ENCODE peak calls at places on chromosomes 6 and 20, in seven cellular contexts. S is H1, Y is HCT116, L is K562, T is HepG2, Z is GM12878, M is SK-N-SH. V is an unnamed sample.

GRCh38 chr6:42407379-42407778 is 44.3 kb downstream of the TRERF1 start:
- DNase-seq in Z (no peak), T (no peak), M (no peak), Y (no peak), S (no peak), L (peak), V (no peak)

GRCh38 chr6:40953486-40953885 is 85.5 kb downstream of the UNC5CL start:
- DNase-seq in T (no peak), Y (no peak), S (no peak), L (no peak), Z (no peak), M (peak), V (no peak)

GRCh38 chr6:111792914-111793700 is 80.1 kb downstream of the FYN start:
- DNase-seq in M (no peak), T (peak), L (no peak), Z (no peak), S (no peak), Y (no peak), V (no peak)

GRCh38 chr20:20371133-20371532 is 3.2 kb downstream of the INSM1 start:
- DNase-seq in Y (no peak), S (no peak), Z (no peak), T (no peak), M (no peak), L (no peak), V (no peak)

GRCh38 chr6:121959501-121959900 is 440.0 kb upstream of the HSF2 start:
- DNase-seq in L (no peak), Y (no peak), T (no peak), S (no peak), M (no peak), Z (no peak), V (no peak)

GRCh38 chr6:158040051-158040803 is 58.6 kb downstream of the SYNJ2 start:
- DNase-seq in L (peak), S (no peak), Y (peak), M (peak), T (peak), Z (peak), V (no peak)

GRCh38 chr6:43698584-43699349 is 11.2 kb upstream of the MRPS18A start:
- DNase-seq in M (no peak), Z (no peak), S (no peak), L (no peak), Y (no peak), T (no peak), V (no peak)

GRCh38 chr20:16904751-16905150 is 156.6 kb downstream of the OTOR start:
- DNase-seq in S (no peak), T (no peak), Z (no peak), Y (no peak), M (no peak), L (no peak), V (no peak)

GRCh38 chr6:170605860-170606259 is 21.4 kb upstream of the PDCD2 start:
- DNase-seq in L (peak), Y (no peak), M (no peak), Z (no peak), T (no peak), S (no peak), V (no peak)

GRCh38 chr6:26336355-26337198 is 28.4 kb upstream of the BTN3A2 start:
- DNase-seq in M (no peak), Z (no peak), Y (no peak), T (no peak), L (peak), S (no peak), V (no peak)

GRCh38 chr20:17650301-17650761 is 31.7 kb downstream of the RRBP1 start:
- DNase-seq in Z (no peak), Y (no peak), L (no peak), T (no peak), S (no peak), M (no peak), V (no peak)

GRCh38 chr6:10719386-10720228 is 3.3 kb upstream of the TMEM14C start:
- DNase-seq in Y (no peak), M (peak), Z (no peak), S (no peak), L (no peak), T (peak), V (no peak)

GRCh38 chr20:31593221-31594001 is 11.7 kb upstream of the ID1 start:
- DNase-seq in T (peak), M (no peak), S (no peak), Z (no peak), Y (peak), L (peak), V (no peak)

GRCh38 chr6:18148304-18149025 is 6.4 kb downstream of the TPMT start:
- DNase-seq in S (no peak), Y (peak), Z (no peak), T (no peak), L (peak), M (no peak), V (no peak)

GRCh38 chr6:47654255-47654654 is 44.1 kb upstream of the ADGRF4 start:
- DNase-seq in M (no peak), L (no peak), Z (no peak), T (no peak), S (no peak), Y (no peak), V (no peak)

GRCh38 chr6:44034931-44035345 is 92.3 kb downstream of the MRPL14 start:
- DNase-seq in L (no peak), T (no peak), Y (no peak), M (no peak), S (no peak), Z (no peak), V (no peak)

GRCh38 chr6:112911949-112912348 is 564.8 kb downstream of the RFPL4B start:
- DNase-seq in L (no peak), Y (no peak), M (no peak), S (no peak), T (no peak), Z (no peak), V (no peak)

GRCh38 chr6:142254513-142254912 is 47.3 kb upstream of the ADGRG6 start:
- DNase-seq in M (no peak), T (no peak), Y (no peak), Z (no peak), L (no peak), S (no peak), V (no peak)

GRCh38 chr20:38724603-38725457 is 544 bp downstream of the SLC32A1 start:
- DNase-seq in Y (no peak), M (peak), Z (no peak), S (no peak), L (no peak), T (no peak), V (no peak)

GRCh38 chr6:20919677-20920385 is 385.6 kb downstream of the CDKAL1 start:
- DNase-seq in L (no peak), M (no peak), Y (no peak), Z (peak), T (no peak), S (no peak), V (no peak)

GRCh38 chr6:96394727-96395126 is 126.9 kb upstream of the UFL1 start:
- DNase-seq in T (peak), Z (no peak), M (peak), L (no peak), Y (peak), S (no peak), V (peak)
- TF ChIP-seq JUND in T (no peak), Z (no peak), M (no peak), L (no peak), Y (no peak), S (no peak), V (no peak)

DNA sequence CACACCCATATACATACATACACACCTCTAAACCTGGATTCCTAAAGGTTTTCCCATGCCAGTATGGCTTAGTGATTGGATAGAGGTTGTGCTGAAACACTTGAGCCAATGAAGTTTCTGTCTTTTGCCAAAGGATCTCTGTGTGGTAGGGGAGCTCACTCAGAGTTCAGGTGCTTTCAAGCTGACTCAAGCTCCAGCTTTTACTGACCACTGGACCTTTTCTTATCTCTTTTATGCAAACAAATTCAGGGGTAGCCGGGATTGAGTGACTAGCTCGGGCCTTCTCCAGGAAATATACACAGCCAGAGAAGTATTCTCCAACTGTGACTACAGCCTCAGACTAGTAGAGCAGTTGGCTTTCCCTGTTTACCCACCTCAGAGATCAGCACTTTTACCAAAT is 21.5 kb upstream of the DSE start:
- DNase-seq in Y (no peak), L (no peak), T (no peak), M (no peak), S (no peak), Z (no peak), V (no peak)
- TF ChIP-seq JUND in Y (no peak), L (no peak), T (no peak), M (no peak), S (no peak), Z (no peak), V (no peak)

DNA sequence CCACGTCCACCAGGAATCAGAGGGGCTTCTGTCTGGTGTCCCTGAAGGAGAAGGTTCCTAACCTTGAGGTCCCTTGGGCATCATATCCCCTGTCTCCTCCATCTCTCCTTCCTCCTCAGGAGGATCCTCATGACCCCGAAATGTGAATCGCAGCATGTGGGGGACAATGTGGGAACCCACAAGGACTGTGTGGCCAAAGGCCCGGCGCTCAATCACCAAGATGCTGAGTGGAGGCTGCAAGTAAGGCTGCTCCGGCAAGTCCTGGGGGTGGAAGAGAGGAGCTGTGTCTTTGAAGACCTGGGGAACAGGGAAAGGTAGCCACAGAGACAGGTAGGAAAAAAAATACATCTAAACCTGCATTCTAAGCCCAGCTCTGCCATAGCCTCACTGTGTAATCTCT is 36.4 kb upstream of the SPAG4 start:
- DNase-seq in Y (no peak), S (no peak), T (no peak), Z (no peak), M (no peak), L (no peak), V (no peak)
- TF ChIP-seq JUND in Y (no peak), S (no peak), T (no peak), Z (no peak), M (no peak), L (no peak), V (no peak)

DNA sequence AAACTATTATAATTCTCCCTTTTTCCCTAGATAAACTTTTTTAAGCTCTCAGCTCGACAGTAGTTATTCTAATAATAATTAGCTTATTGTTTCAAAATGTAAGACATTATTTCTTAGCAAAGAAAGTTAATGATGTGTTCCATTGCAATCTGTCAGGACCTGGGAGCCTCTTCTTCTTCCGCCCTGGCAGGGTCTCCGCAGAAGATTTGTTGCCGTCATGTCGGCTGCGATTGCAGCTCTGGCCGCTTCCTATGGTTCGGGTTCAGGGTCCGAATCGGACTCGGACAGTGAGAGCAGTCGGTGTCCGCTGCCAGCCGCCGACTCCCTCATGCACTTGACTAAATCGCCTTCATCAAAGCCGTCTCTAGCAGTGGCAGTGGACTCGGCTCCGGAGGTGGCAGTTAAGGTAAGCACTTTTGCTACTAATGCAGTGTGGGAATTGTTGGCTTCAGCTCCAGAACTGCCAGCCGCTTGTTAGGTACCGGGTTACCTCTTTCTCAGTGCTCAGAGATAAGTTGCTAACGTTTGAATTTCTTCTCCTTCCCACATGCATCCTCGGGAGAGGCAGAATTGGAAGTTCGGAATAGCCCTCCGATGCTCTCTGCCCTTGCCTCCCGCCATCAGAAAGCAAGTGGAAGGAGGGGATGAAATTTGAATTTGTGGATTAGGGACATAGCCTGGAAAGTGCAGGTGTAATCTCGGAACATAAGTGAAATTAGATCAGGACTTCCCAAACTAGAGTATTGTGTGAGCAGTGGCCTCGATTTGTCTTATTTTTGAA is at the start of gene CDC40:
- DNase-seq in Y (no peak), M (peak), S (no peak), Z (no peak), L (peak), T (peak), V (no peak)
- TF ChIP-seq JUND in Y (no peak), M (no peak), S (no peak), Z (no peak), L (no peak), T (peak), V (no peak)

GRCh38 chr6:118372413-118372812 is 175.7 kb upstream of the PLN start:
- DNase-seq in M (peak), Z (no peak), S (no peak), L (no peak), T (no peak), Y (no peak), V (no peak)

GRCh38 chr6:118377711-118378414 is 170.2 kb upstream of the PLN start:
- DNase-seq in T (no peak), Z (no peak), S (no peak), L (no peak), Y (no peak), M (no peak), V (no peak)

GRCh38 chr6:118370722-118371121 is 177.4 kb upstream of the PLN start:
- DNase-seq in L (no peak), M (no peak), Y (no peak), T (no peak), Z (no peak), S (no peak), V (no peak)

GRCh38 chr6:118371955-118372354 is 176.1 kb upstream of the PLN start:
- DNase-seq in Z (no peak), S (no peak), T (no peak), Y (no peak), M (no peak), L (no peak), V (no peak)
- TF ChIP-seq JUND in Z (no peak), S (no peak), T (no peak), Y (no peak), M (no peak), L (no peak), V (no peak)

DNA sequence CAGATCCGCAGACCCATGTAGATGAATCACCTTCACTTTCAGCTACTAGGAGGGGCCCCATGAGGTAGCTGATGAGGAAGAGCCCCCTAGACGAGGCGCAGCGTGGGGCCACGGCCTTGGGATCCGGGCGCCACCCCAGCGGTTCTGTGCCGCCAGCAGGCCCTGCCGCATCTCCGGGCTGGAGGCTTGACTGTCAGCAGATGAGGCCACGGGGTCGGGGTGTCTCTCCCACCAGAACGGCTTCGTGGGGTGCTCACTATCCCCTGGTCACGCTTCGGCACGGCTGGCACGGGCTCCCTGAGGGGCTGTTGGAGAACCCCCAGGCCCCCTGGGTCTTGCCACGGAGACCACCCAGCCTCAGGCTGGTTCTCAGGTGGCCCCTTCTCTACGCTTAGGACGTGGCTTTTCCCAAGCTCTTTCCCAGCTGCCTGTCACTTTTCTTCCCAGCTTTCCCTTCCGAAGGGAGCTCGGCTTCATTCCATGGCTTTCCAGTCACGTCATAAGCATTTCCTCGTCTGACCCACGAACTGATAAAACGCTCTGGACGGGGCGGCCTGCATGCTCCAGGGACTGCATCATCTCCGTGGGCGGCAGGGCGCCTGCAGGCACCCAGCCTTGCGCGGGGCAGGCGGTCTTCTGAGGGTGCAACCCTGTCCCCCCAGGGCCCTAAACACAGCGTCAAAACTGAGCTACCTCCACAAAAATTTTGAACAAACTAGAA is 85.9 kb downstream of the THBS2 start:
- DNase-seq in S (no peak), M (peak), L (no peak), Z (no peak), Y (peak), T (no peak), V (no peak)
- TF ChIP-seq JUND in S (no peak), M (peak), L (no peak), Z (no peak), Y (peak), T (no peak), V (no peak)